ENCODE peak calls at places on chromosomes 12 and 14, in six cellular contexts. H, X, N, Q, P and A are unnamed samples.
A peak's percentile ranks its signal among the peaks of the same experiment; 100 is the strongest.

GRCh38 chr14:36091096-36091495 is 85.4 kb downstream of the PTCSC3 start:
- DNase-seq in H (peak; percentile 55), X (peak; percentile 95), N (no peak), Q (no peak), P (peak; percentile 59), A (peak; percentile 68)

GRCh38 chr12:59179231-59179630 is 258.9 kb upstream of the LRIG3 start:
- DNase-seq in H (no peak), X (no peak), N (no peak), Q (no peak), P (no peak), A (no peak)

GRCh38 chr12:48999371-49000131 is at the start of gene DDN:
- DNase-seq in H (no peak), X (no peak), N (no peak), Q (no peak), P (no peak), A (no peak)

GRCh38 chr14:33357225-33358010 is 418.7 kb downstream of the NPAS3 start:
- DNase-seq in H (no peak), X (no peak), N (no peak), Q (no peak), P (no peak), A (no peak)

GRCh38 chr14:101791919-101792572 is 30.5 kb downstream of the PPP2R5C start:
- DNase-seq in H (no peak), X (peak; percentile 53), N (no peak), Q (no peak), P (peak; percentile 84), A (peak; percentile 27)

GRCh38 chr14:55451398-55451797 is 11.0 kb upstream of the TBPL2 start:
- DNase-seq in H (no peak), X (no peak), N (no peak), Q (peak; percentile 37), P (no peak), A (no peak)

GRCh38 chr12:113246478-113247122 is 25.3 kb downstream of the TPCN1 start:
- DNase-seq in H (no peak), X (no peak), N (no peak), Q (no peak), P (peak; percentile 52), A (no peak)

GRCh38 chr12:27644446-27644845 is 51.8 kb upstream of the REP15 start:
- DNase-seq in H (no peak), X (peak; percentile 64), N (no peak), Q (no peak), P (no peak), A (no peak)

GRCh38 chr12:32603858-32604257 is 75.2 kb upstream of the DNM1L start:
- DNase-seq in H (no peak), X (peak; percentile 75), N (no peak), Q (no peak), P (no peak), A (no peak)

GRCh38 chr14:104209985-104210520 is 71.7 kb downstream of the KIF26A start:
- DNase-seq in H (no peak), X (no peak), N (no peak), Q (no peak), P (no peak), A (no peak)

GRCh38 chr12:11876301-11876700 is 194.4 kb upstream of the BCL2L14 start:
- DNase-seq in H (no peak), X (no peak), N (no peak), Q (no peak), P (no peak), A (no peak)

GRCh38 chr12:60257063-60257462 is 661.2 kb downstream of the SLC16A7 start:
- DNase-seq in H (no peak), X (peak; percentile 85), N (no peak), Q (no peak), P (no peak), A (peak; percentile 59)

GRCh38 chr12:116121453-116121871 is 156.0 kb downstream of the MED13L start:
- DNase-seq in H (no peak), X (peak; percentile 37), N (no peak), Q (no peak), P (no peak), A (no peak)

GRCh38 chr12:52918351-52918750 is 13.5 kb upstream of the KRT8 start:
- DNase-seq in H (no peak), X (no peak), N (no peak), Q (no peak), P (no peak), A (no peak)

GRCh38 chr12:9241301-9241700 is 33.1 kb upstream of the PZP start:
- DNase-seq in H (no peak), X (no peak), N (no peak), Q (no peak), P (no peak), A (no peak)

GRCh38 chr14:106826833-106827369 is 1300.5 kb downstream of the TMEM121 start:
- DNase-seq in H (no peak), X (no peak), N (no peak), Q (no peak), P (no peak), A (no peak)

GRCh38 chr14:36820111-36820709 is 158.6 kb downstream of the PAX9 start:
- DNase-seq in H (no peak), X (no peak), N (no peak), Q (no peak), P (peak; percentile 41), A (no peak)

GRCh38 chr12:54296393-54297121 is 4.3 kb downstream of the NFE2 start:
- DNase-seq in H (no peak), X (no peak), N (no peak), Q (no peak), P (no peak), A (no peak)

GRCh38 chr14:94601961-94602391 is 10.2 kb upstream of the SERPINA3 start:
- DNase-seq in H (peak; percentile 44), X (peak; percentile 95), N (peak; percentile 75), Q (peak; percentile 98), P (no peak), A (peak; percentile 78)

GRCh38 chr12:125794401-125794800 is 729.2 kb downstream of the AACS start:
- DNase-seq in H (no peak), X (peak; percentile 92), N (no peak), Q (no peak), P (no peak), A (no peak)

GRCh38 chr12:125240717-125241116 is 175.5 kb downstream of the AACS start:
- DNase-seq in H (no peak), X (no peak), N (no peak), Q (no peak), P (no peak), A (no peak)

GRCh38 chr14:104386281-104386841 is 193.2 kb upstream of the C14orf180 start:
- DNase-seq in H (no peak), X (no peak), N (no peak), Q (no peak), P (no peak), A (no peak)

DNA sequence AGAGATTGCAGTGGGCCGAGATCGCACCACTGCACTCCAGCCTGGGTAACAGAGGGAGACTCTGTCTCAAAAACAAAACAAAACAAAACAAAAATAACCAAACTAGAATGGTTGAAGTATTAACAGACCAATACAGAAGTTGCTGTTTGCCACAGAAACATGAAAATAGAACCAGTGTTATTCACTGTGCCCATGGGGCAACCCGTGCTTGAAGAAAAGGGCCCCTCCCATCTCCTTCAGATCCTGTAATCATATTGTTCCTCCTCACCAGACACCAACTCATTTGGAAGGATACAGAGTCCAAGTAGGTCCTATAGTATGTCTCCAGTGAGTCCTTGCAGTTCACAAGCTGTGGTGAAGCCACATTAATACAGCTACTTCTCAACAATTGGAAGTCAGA is 30.9 kb downstream of the SLC35F4 start:
- DNase-seq in H (no peak), X (no peak), N (no peak), Q (no peak), P (no peak), A (no peak)
- H3K27ac ChIP-seq in H (no peak overlapping the region), X (no peak overlapping the region), N (no peak overlapping the region), Q (no peak overlapping the region), P (no peak overlapping the region), A (no peak overlapping the region)

GRCh38 chr12:127809236-127809635 is 457.7 kb upstream of the TMEM132C start:
- DNase-seq in H (no peak), X (peak; percentile 91), N (no peak), Q (no peak), P (no peak), A (no peak)
- H3K27ac ChIP-seq in H (no peak overlapping the region), X (peak overlapping the region; percentile 96), N (peak overlapping the region; percentile 33), Q (no peak overlapping the region), P (no peak overlapping the region), A (no peak overlapping the region)

GRCh38 chr12:23770202-23770938 is 179.1 kb downstream of the SOX5 start:
- DNase-seq in H (no peak), X (no peak), N (no peak), Q (no peak), P (no peak), A (no peak)
- H3K27ac ChIP-seq in H (no peak overlapping the region), X (no peak overlapping the region), N (no peak overlapping the region), Q (no peak overlapping the region), P (no peak overlapping the region), A (no peak overlapping the region)

GRCh38 chr12:65614259-65614658 is 210.0 kb upstream of the HMGA2 start:
- DNase-seq in H (no peak), X (no peak), N (no peak), Q (no peak), P (no peak), A (no peak)

GRCh38 chr12:65615091-65615490 is 209.2 kb upstream of the HMGA2 start:
- DNase-seq in H (no peak), X (peak; percentile 95), N (no peak), Q (no peak), P (no peak), A (peak; percentile 83)

GRCh38 chr12:65618574-65618973 is 205.7 kb upstream of the HMGA2 start:
- DNase-seq in H (no peak), X (no peak), N (no peak), Q (no peak), P (peak; percentile 10), A (no peak)

GRCh38 chr12:65613692-65614091 is 210.6 kb upstream of the HMGA2 start:
- DNase-seq in H (no peak), X (no peak), N (no peak), Q (no peak), P (no peak), A (no peak)

GRCh38 chr12:65616022-65616421 is 208.3 kb upstream of the HMGA2 start:
- DNase-seq in H (no peak), X (no peak), N (no peak), Q (no peak), P (no peak), A (no peak)
- H3K27ac ChIP-seq in H (no peak overlapping the region), X (peak overlapping the region; percentile 57), N (no peak overlapping the region), Q (no peak overlapping the region), P (no peak overlapping the region), A (no peak overlapping the region)

GRCh38 chr12:79517363-79517762 is 173.4 kb downstream of the PAWR start:
- DNase-seq in H (no peak), X (no peak), N (no peak), Q (no peak), P (no peak), A (no peak)
- H3K27ac ChIP-seq in H (no peak overlapping the region), X (no peak overlapping the region), N (no peak overlapping the region), Q (no peak overlapping the region), P (no peak overlapping the region), A (no peak overlapping the region)

DNA sequence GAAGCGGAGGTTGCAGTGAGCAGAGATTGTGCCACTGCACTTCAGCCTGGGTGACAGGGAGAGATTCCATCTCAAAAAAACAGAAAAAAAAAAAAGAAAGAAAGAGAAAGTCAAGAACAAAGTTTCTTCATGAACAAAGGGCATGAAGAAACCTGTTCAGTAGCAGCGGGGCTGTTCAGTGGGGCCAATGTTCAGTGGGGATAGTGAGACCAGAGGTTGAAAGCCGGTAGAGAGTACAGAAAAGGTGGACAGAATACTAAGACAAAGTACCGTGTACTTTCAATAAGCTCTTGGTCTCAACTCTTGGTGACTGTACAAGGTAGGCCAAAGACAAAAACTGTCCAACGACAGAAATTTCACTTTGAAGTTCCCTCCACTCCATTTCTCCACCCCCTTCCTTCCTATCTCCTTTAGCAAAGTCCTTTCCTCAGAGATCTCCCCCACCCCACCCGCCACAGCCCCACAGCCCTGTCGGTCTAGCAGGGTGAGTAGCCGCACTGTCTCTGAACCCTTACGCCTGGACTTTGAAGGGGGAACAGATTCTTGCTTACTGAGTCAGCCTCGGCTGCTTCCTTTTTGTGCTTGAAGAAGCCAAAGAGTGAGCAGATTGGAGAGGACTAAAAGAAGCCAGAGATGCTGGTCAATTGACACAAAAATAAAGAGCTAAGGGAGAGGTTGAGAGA is 44.3 kb upstream of the FOS start:
- DNase-seq in H (no peak), X (peak; percentile 94), N (peak; percentile 34), Q (no peak), P (peak; percentile 96), A (peak; percentile 66)
- H3K27ac ChIP-seq in H (no peak overlapping the region), X (peak overlapping the region; percentile 68), N (peak overlapping the region; percentile 48), Q (no peak overlapping the region), P (peak overlapping the region; percentile 74), A (peak overlapping the region; percentile 70)